ENCODE peak calls at places on chromosome 5, in ten cellular contexts. H is sigmoid colon, I is endothelial cell of umbilical vein, D is stomach, B is prostate gland, P is vagina, R is HCT116, W is spleen, C is HepG2, U is K562. Z is an unnamed sample.

GRCh38 chr5:30112842-30113241 is 1080.6 kb upstream of the CDH6 start:
- DNase-seq in P (no peak), I (no peak), H (no peak), C (no peak), U (no peak), B (no peak), W (no peak), D (no peak), R (no peak), Z (no peak)

GRCh38 chr5:105506692-105507277 is 1944.2 kb upstream of the NUDT12 start:
- DNase-seq in R (peak; percentile 16), I (peak; percentile 24), B (no peak), W (no peak), C (peak; percentile 12), P (no peak), D (no peak), U (peak; percentile 24), H (no peak), Z (no peak)

GRCh38 chr5:1033606-1034420 is 25.2 kb downstream of the NKD2 start:
- DNase-seq in U (no peak), H (peak; percentile 39), B (no peak), C (no peak), W (no peak), P (no peak), I (no peak), D (no peak), R (no peak), Z (peak; percentile 1)

GRCh38 chr5:167587768-167588167 is 703.7 kb upstream of the WWC1 start:
- DNase-seq in H (no peak), W (no peak), B (no peak), R (peak; percentile 8), D (no peak), U (no peak), I (no peak), P (no peak), C (peak; percentile 11), Z (no peak)

GRCh38 chr5:35016179-35017056 is 31.3 kb downstream of the AGXT2 start:
- DNase-seq in R (no peak), D (no peak), B (no peak), C (no peak), W (no peak), H (no peak), U (no peak), I (no peak), P (no peak), Z (no peak)

GRCh38 chr5:137206030-137206715 is 293.0 kb downstream of the SPOCK1 start:
- DNase-seq in H (no peak), C (no peak), I (peak; percentile 25), R (no peak), P (no peak), U (no peak), W (no peak), B (no peak), D (peak; percentile 35), Z (no peak)

GRCh38 chr5:127517110-127517479 is 345 bp upstream of the PRRC1 start:
- DNase-seq in B (no peak), H (peak; percentile 65), C (peak; percentile 57), P (no peak), W (no peak), R (no peak), D (no peak), I (no peak), U (peak; percentile 79), Z (no peak)

GRCh38 chr5:135551593-135552447 is 16.1 kb upstream of the NEUROG1 start:
- DNase-seq in R (peak; percentile 69), B (peak; percentile 75), D (peak; percentile 78), U (peak; percentile 80), I (peak; percentile 71), C (peak; percentile 64), W (no peak), P (no peak), H (peak; percentile 76), Z (peak; percentile 47)

GRCh38 chr5:2805080-2805479 is 53.6 kb upstream of the IRX2 start:
- DNase-seq in B (no peak), D (peak; percentile 60), W (no peak), U (peak; percentile 21), C (no peak), P (no peak), H (no peak), I (no peak), R (no peak), Z (no peak)

GRCh38 chr5:2802693-2803365 is 51.4 kb upstream of the IRX2 start:
- DNase-seq in C (peak; percentile 3), B (no peak), U (no peak), P (no peak), I (no peak), D (peak; percentile 40), H (no peak), R (no peak), W (no peak), Z (no peak)

GRCh38 chr5:2800035-2800434 is 48.6 kb upstream of the IRX2 start:
- DNase-seq in C (no peak), B (no peak), I (no peak), D (no peak), P (no peak), R (no peak), U (no peak), W (no peak), H (no peak), Z (no peak)

GRCh38 chr5:2803751-2804150 is 52.3 kb upstream of the IRX2 start:
- DNase-seq in B (no peak), C (no peak), I (no peak), D (no peak), P (no peak), R (no peak), U (no peak), W (no peak), H (no peak), Z (no peak)

GRCh38 chr5:2801602-2802525 is 50.4 kb upstream of the IRX2 start:
- DNase-seq in H (no peak), P (no peak), D (no peak), I (no peak), U (no peak), B (no peak), W (no peak), C (no peak), R (no peak), Z (no peak)
- TF ChIP-seq POLR2AphosphoS5 in H (no peak), P (no peak), D (no peak), I (no peak), U (no peak), B (no peak), W (no peak), C (no peak), R (no peak), Z (no peak)

DNA sequence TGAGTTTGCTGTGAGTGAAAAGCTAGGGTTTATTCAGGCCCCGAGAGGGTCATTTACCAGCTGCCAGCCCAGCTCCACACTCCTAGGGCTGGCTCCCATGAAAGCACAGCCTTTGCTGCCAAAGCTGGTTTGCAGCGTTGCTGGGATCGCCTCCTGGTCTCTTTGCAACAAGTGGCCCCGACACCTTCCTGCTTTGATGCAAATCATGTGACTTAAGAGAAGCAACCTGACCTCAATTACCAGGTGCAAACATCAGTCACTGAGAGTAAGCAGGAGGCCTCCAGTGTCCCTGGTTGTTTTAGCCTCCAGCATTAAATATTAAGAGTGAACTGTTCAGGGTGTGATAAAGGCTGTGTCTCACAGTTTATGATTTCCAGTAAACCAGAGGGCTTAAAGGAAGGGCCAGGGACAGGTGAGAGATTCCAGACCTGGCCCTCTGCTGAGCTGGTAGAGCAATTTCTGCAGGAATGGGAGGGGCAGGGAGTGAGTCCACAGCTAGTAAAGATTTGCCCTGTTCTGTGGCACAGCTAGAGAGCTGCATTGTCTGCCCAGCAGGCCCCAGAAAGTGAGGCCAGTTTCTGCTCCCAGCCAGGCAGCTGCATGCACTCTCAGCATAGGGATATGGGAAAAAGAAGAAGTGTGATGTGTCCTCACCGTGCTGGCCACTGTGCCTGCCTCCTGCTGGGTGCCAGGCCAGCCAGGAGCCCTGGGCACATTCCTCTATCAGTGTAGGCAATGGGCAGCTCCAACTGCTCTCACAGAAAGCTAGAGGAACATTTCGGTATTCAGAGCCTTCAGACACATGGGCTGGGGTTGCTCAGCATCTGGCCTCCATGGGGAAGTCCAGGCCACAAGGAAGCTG is 58.0 kb downstream of the SLC22A5 start:
- DNase-seq in D (peak; percentile 66), C (no peak), H (no peak), R (no peak), P (no peak), W (peak; percentile 85), U (no peak), I (no peak), B (peak; percentile 39), Z (no peak)
- TF ChIP-seq POLR2A in D (no peak), C (no peak), H (peak; percentile 22), R (no peak), P (no peak), W (no peak), U (no peak), I (no peak), B (no peak), Z (no peak)

DNA sequence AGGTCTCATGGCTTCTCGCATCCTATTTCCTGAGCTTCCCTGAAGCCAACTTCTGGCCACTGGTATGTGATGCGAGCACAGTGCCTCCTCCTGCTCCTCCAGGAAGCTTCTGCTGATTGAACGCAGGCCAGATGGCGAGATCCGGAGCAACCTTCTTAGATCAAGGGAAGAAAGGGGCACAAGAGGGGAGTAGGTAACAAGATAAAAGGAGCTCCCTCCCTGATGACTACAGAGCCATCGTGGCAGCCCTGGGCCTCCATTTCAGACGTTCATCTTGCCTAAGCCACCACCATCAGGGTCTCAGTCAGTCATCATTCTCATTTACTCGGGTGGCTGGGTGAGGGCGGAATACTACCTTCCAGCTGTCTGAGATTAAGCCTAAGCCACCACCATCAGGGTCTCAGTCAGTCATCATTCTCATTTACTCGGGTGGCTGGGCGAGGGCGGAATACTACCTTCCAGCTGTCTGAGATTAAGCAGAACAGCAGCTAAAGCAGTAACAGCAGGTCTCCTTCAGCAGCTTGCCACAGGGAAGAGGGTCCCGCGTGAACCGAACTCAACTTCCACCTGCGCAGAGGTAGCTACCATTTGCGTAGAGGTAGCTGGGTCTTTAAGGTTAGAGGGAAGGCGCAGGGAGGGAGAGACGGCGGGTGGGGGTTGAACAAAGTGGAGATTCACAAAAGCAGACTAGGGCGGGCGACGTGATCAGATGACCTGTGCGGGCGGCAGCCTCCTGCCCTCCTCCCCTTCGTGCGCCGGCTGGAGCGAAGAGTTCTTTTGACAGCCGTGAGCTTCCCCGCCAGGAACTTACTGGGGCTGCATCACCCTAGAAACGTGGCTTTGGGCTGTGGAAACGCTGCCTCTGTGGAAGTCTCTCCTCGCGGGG is 27.9 kb upstream of the MGAT1 start:
- DNase-seq in W (peak; percentile 93), I (no peak), B (peak; percentile 50), H (peak; percentile 90), D (peak; percentile 74), P (no peak), U (peak; percentile 83), R (no peak), C (no peak), Z (peak; percentile 51)
- TF ChIP-seq POLR2AphosphoS5 in W (peak; percentile 45), I (no peak), B (peak; percentile 7), H (peak; percentile 73), D (peak; percentile 49), P (no peak), U (no peak), R (no peak), C (no peak), Z (peak; percentile 63)

DNA sequence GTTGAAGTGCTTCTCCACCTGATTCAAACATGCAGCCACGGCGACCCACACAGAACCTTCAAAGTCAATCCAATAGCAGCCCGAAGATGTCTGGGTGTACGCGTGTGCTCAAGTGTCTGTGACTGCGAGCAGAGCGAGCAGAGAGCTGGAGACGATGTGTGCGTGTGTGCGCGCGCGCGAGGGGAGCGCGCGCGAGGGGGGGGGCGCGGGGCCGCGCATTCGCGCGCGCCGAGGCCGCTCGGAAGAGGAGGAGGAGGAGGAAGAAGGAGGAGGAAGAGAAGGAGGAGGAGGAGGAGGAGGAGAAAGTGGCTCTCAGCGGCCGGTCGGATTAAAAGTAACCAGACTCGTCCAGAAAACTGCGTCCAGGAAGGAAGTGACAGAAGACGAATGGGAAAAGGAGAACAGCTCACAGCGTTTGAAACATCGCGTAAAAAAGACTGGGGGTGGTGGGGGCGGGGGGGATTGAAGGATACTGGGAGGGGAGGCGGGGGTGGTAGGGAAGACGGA is at the start of gene MEF2C:
- DNase-seq in D (peak; percentile 51), H (peak; percentile 88), P (no peak), B (peak; percentile 51), R (peak; percentile 56), U (peak; percentile 87), W (peak; percentile 91), C (no peak), I (peak; percentile 96), Z (peak; percentile 33)
- TF ChIP-seq POLR2A in D (no peak), H (peak; percentile 38), P (no peak), B (peak; percentile 74), R (peak; percentile 47), U (peak; percentile 59), W (peak; percentile 97), C (no peak), I (peak; percentile 70), Z (peak; percentile 95)